ENCODE peak calls at places on chromosome 16, in nine cellular contexts. Y, Z, Q, I, N, X, U, W and V are unnamed samples.
A peak's percentile ranks its signal among the peaks of the same experiment; 100 is the strongest.

GRCh38 chr16:69166221-69166833 is 20.6 kb upstream of the SNTB2 start:
- DNase-seq in Y (no peak), Z (no peak), Q (no peak), I (no peak), N (no peak), X (no peak), U (no peak), W (no peak), V (no peak)

GRCh38 chr16:14029658-14030057 is 41.5 kb upstream of the MRTFB start:
- DNase-seq in Y (no peak), Z (no peak), Q (no peak), I (peak; percentile 33), N (no peak), X (peak; percentile 33), U (no peak), W (no peak), V (no peak)

GRCh38 chr16:72837846-72838661 is 209.9 kb downstream of the ZFHX3 start:
- DNase-seq in Y (no peak), Z (no peak), Q (no peak), I (no peak), N (no peak), X (no peak), U (no peak), W (no peak), V (no peak)

GRCh38 chr16:75000481-75001081 is 1.8 kb downstream of the ZNRF1 start:
- DNase-seq in Y (no peak), Z (peak; percentile 34), Q (no peak), I (peak; percentile 30), N (peak; percentile 38), X (no peak), U (no peak), W (no peak), V (no peak)

GRCh38 chr16:87382023-87382785 is 1.4 kb downstream of the FBXO31 start:
- DNase-seq in Y (no peak), Z (peak; percentile 28), Q (no peak), I (no peak), N (no peak), X (no peak), U (no peak), W (no peak), V (no peak)

GRCh38 chr16:7482028-7482427 is 149.4 kb downstream of the RBFOX1 start:
- DNase-seq in Y (no peak), Z (no peak), Q (no peak), I (no peak), N (no peak), X (no peak), U (no peak), W (no peak), V (no peak)

GRCh38 chr16:64865037-64865696 is 256.7 kb downstream of the CDH11 start:
- DNase-seq in Y (no peak), Z (no peak), Q (no peak), I (no peak), N (peak; percentile 96), X (no peak), U (no peak), W (no peak), V (no peak)

GRCh38 chr16:11050954-11051353 is 106.6 kb downstream of the CLEC16A start:
- DNase-seq in Y (no peak), Z (no peak), Q (no peak), I (no peak), N (no peak), X (no peak), U (no peak), W (no peak), V (peak; percentile 40)

GRCh38 chr16:76059186-76059585 is 218.0 kb upstream of the CNTNAP4 start:
- DNase-seq in Y (no peak), Z (no peak), Q (no peak), I (no peak), N (no peak), X (no peak), U (no peak), W (no peak), V (no peak)

GRCh38 chr16:4315185-4316102 is at the start of gene GLIS2:
- DNase-seq in Y (no peak), Z (peak; percentile 95), Q (peak; percentile 29), I (peak; percentile 76), N (peak; percentile 81), X (peak; percentile 81), U (peak; percentile 19), W (peak; percentile 75), V (no peak)

GRCh38 chr16:54931041-54931756 is 534 bp downstream of the IRX5 start:
- DNase-seq in Y (no peak), Z (peak; percentile 62), Q (no peak), I (peak; percentile 40), N (peak; percentile 65), X (peak; percentile 51), U (no peak), W (no peak), V (no peak)

GRCh38 chr16:48687421-48688038 is 77.5 kb upstream of the N4BP1 start:
- DNase-seq in Y (peak; percentile 2), Z (peak; percentile 86), Q (no peak), I (peak; percentile 20), N (peak; percentile 83), X (peak; percentile 42), U (peak; percentile 68), W (peak; percentile 41), V (no peak)

GRCh38 chr16:65754799-65755691 is 611.4 kb upstream of the CDH5 start:
- DNase-seq in Y (no peak), Z (peak; percentile 20), Q (no peak), I (no peak), N (peak; percentile 98), X (no peak), U (no peak), W (no peak), V (no peak)

DNA sequence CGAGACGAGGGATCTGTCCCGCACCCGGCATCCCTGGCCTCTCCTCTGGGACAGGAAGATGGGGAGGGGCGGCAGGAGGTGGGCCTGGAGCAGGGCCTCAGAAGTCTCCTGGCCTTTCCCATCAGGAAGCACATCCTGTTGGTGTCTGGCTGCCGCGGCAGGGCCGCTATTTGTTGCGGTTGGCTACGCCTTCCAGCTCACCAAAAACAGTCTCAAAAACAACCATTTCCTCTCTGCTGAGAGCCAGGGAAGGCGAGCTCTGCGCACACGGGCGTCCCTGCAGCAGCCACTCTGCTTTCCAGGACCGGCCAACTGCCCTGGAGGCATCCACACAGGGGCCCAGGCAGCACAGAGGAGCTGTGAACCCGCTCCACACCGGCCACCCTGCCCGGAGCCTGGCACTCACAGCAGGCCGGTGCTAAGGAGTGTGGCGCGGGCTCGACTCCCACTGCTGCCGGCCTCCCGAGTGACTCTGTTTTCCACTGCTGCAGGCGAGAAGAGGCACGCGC is at the start of gene TMEM204:
- DNase-seq in Y (no peak), Z (no peak), Q (no peak), I (peak; percentile 85), N (peak; percentile 66), X (peak; percentile 90), U (no peak), W (peak; percentile 52), V (no peak)
- H3K4me3 ChIP-seq in Y (peak within 1 kb of the TSS; percentile 10), Z (no peak within 1 kb of the TSS), Q (peak within 1 kb of the TSS; percentile 77), I (peak within 1 kb of the TSS; percentile 93), N (peak within 1 kb of the TSS; percentile 32), X (peak within 1 kb of the TSS; percentile 88), U (no peak within 1 kb of the TSS), W (peak within 1 kb of the TSS; percentile 82), V (peak within 1 kb of the TSS; percentile 58)

DNA sequence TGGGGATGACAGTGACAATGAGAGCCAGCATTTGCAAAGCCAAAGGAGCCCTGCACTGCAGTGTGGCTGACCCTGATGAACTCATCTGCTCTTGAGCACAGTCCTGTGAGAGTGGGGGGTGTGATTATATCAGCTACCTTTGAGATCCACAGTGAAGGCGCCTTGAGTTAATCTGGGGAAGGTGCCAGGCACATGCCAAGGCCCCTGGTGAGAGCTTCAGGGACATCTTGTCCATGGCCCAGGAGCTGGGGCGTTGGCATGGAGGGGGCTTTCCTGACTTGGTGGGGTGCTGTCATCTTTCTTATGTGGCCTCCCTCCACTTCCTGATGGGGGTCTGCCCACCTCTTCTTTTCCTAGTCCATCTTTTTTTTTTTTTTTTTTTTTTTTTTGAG is 86.5 kb downstream of the SNX29 start:
- DNase-seq in Y (no peak), Z (no peak), Q (no peak), I (no peak), N (no peak), X (no peak), U (no peak), W (no peak), V (no peak)
- H3K27ac ChIP-seq in Y (peak overlapping the region; percentile 84), Z (no peak overlapping the region), Q (no peak overlapping the region), I (peak overlapping the region; percentile 35), N (no peak overlapping the region), X (peak overlapping the region; percentile 76), U (no peak overlapping the region), W (no peak overlapping the region), V (peak overlapping the region; percentile 77)

DNA sequence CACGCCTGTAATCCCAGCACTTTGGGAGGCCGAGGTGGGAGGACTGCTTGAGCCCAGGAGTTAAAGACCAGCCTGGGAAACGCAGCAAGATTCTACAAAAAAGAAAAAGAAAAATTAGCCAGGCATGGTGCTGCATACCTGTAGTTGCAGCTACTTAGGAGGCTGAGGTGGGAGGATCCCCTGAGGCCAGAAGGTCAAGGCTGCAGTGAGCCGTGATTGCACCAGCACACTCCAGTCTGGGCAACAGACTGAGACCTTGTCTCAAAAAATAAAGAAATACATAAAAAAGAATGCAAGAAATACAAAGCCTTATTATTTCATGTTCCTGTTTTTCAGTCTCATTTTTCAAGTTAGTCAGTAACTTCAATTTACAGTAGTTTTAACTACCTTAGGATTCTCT is 5.9 kb upstream of the CNOT1 start:
- DNase-seq in Y (no peak), Z (no peak), Q (no peak), I (no peak), N (no peak), X (no peak), U (no peak), W (no peak), V (no peak)
- H3K4me3 ChIP-seq in Y (no peak overlapping the region), Z (no peak overlapping the region), Q (no peak overlapping the region), I (no peak overlapping the region), N (no peak overlapping the region), X (no peak overlapping the region), U (no peak overlapping the region), W (no peak overlapping the region), V (no peak overlapping the region)

GRCh38 chr16:78484509-78485058 is 385.1 kb downstream of the WWOX start:
- DNase-seq in Y (no peak), Z (no peak), Q (no peak), I (no peak), N (no peak), X (no peak), U (no peak), W (no peak), V (no peak)

GRCh38 chr16:78485188-78485898 is 385.9 kb downstream of the WWOX start:
- DNase-seq in Y (no peak), Z (no peak), Q (no peak), I (no peak), N (no peak), X (no peak), U (no peak), W (no peak), V (no peak)

GRCh38 chr16:78483124-78483992 is 383.9 kb downstream of the WWOX start:
- DNase-seq in Y (no peak), Z (peak; percentile 15), Q (no peak), I (no peak), N (no peak), X (no peak), U (no peak), W (no peak), V (no peak)

GRCh38 chr16:78487471-78487870 is 388.0 kb downstream of the WWOX start:
- DNase-seq in Y (no peak), Z (no peak), Q (no peak), I (no peak), N (no peak), X (no peak), U (no peak), W (no peak), V (no peak)

DNA sequence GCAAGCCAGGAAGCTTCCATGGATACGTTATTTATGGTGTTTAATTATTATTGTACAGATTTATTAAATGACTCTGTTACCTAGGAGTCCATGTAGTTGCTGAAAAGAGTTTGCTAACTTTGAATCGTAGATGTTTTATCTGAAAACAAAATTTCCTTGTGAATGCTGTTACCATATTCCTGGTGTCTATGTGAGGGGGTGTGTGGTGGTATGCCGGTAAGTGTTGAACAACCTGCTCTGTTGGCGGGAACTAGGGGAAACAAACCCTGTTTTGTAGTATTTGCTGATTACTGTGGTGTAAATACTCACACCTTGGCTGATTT is 386.4 kb downstream of the WWOX start:
- DNase-seq in Y (no peak), Z (no peak), Q (no peak), I (no peak), N (no peak), X (no peak), U (no peak), W (no peak), V (no peak)
- H3K27ac ChIP-seq in Y (no peak overlapping the region), Z (no peak overlapping the region), Q (no peak overlapping the region), I (no peak overlapping the region), N (no peak overlapping the region), X (no peak overlapping the region), U (no peak overlapping the region), W (no peak overlapping the region), V (no peak overlapping the region)